ENCODE peak calls at places on chromosomes 16 and 17, in seven cellular contexts. C is K562, I is HepG2, H is HCT116, S is SK-N-SH, V is GM12878, A is H1. F is an unnamed sample.

GRCh38 chr16:3022697-3023414 is 886 bp downstream of the HCFC1R1 start:
- DNase-seq in C (peak), I (no peak), H (no peak), S (no peak), V (no peak), A (no peak), F (no peak)

GRCh38 chr17:51362818-51363598 is 102.7 kb downstream of the UTP18 start:
- DNase-seq in C (no peak), I (no peak), H (peak), S (no peak), V (no peak), A (peak), F (peak)

GRCh38 chr17:7136266-7136877 is 21.8 kb upstream of the ASGR2 start:
- DNase-seq in C (peak), I (peak), H (peak), S (peak), V (peak), A (no peak), F (peak)

GRCh38 chr16:88691924-88692560 is 5.7 kb upstream of the SNAI3 start:
- DNase-seq in C (no peak), I (no peak), H (no peak), S (no peak), V (no peak), A (no peak), F (no peak)

GRCh38 chr16:1708768-1709180 is 2.8 kb downstream of the MAPK8IP3 start:
- DNase-seq in C (peak), I (no peak), H (no peak), S (no peak), V (no peak), A (no peak), F (no peak)

GRCh38 chr16:19835989-19836421 is 48.6 kb downstream of the GPRC5B start:
- DNase-seq in C (no peak), I (no peak), H (no peak), S (no peak), V (no peak), A (no peak), F (no peak)

GRCh38 chr17:49223517-49224197 is 6.9 kb downstream of the PHOSPHO1 start:
- DNase-seq in C (peak), I (no peak), H (peak), S (peak), V (no peak), A (no peak), F (no peak)

GRCh38 chr17:20116683-20117309 is 107.6 kb downstream of the SPECC1 start:
- DNase-seq in C (peak), I (peak), H (peak), S (peak), V (no peak), A (no peak), F (no peak)

GRCh38 chr16:57747496-57747895 is 11.9 kb downstream of the KATNB1 start:
- DNase-seq in C (no peak), I (no peak), H (no peak), S (no peak), V (no peak), A (no peak), F (no peak)

GRCh38 chr16:12881182-12881581 is 20.2 kb upstream of the SHISA9 start:
- DNase-seq in C (no peak), I (no peak), H (no peak), S (no peak), V (no peak), A (no peak), F (no peak)

GRCh38 chr17:66580601-66581385 is 254.1 kb upstream of the CACNG5 start:
- DNase-seq in C (peak), I (no peak), H (no peak), S (peak), V (no peak), A (no peak), F (no peak)

GRCh38 chr16:68361485-68361884 is 50.7 kb downstream of the PRMT7 start:
- DNase-seq in C (no peak), I (no peak), H (no peak), S (peak), V (no peak), A (no peak), F (no peak)

GRCh38 chr16:81478876-81479496 is 34.4 kb downstream of the CMIP start:
- DNase-seq in C (no peak), I (no peak), H (no peak), S (no peak), V (peak), A (no peak), F (no peak)

GRCh38 chr17:7885357-7886226 is 3.0 kb upstream of the CHD3 start:
- DNase-seq in C (peak), I (no peak), H (no peak), S (peak), V (no peak), A (no peak), F (no peak)

GRCh38 chr16:19863990-19864389 is 20.7 kb downstream of the GPRC5B start:
- DNase-seq in C (no peak), I (no peak), H (no peak), S (no peak), V (no peak), A (no peak), F (no peak)

GRCh38 chr17:73170921-73171320 is 6.1 kb downstream of the SSTR2 start:
- DNase-seq in C (no peak), I (no peak), H (no peak), S (no peak), V (no peak), A (no peak), F (no peak)

GRCh38 chr16:66318505-66318904 is 48.0 kb upstream of the CDH5 start:
- DNase-seq in C (no peak), I (no peak), H (no peak), S (no peak), V (no peak), A (no peak), F (no peak)

GRCh38 chr16:69089091-69089912 is 16.2 kb upstream of the HAS3 start:
- DNase-seq in C (peak), I (peak), H (no peak), S (peak), V (peak), A (no peak), F (no peak)

GRCh38 chr17:34841467-34841866 is 119.8 kb downstream of the CCT6B start:
- DNase-seq in C (no peak), I (no peak), H (no peak), S (peak), V (no peak), A (no peak), F (no peak)

GRCh38 chr17:39704821-39705551 is 5.1 kb downstream of the ERBB2 start:
- DNase-seq in C (no peak), I (no peak), H (no peak), S (no peak), V (no peak), A (no peak), F (no peak)

GRCh38 chr17:39703913-39704312 is 4.0 kb downstream of the ERBB2 start:
- DNase-seq in C (no peak), I (no peak), H (no peak), S (no peak), V (no peak), A (no peak), F (no peak)

GRCh38 chr17:39706921-39707337 is 7.1 kb downstream of the ERBB2 start:
- DNase-seq in C (no peak), I (no peak), H (no peak), S (no peak), V (no peak), A (no peak), F (no peak)

GRCh38 chr17:39706383-39706782 is 6.5 kb downstream of the ERBB2 start:
- DNase-seq in C (no peak), I (no peak), H (no peak), S (no peak), V (no peak), A (no peak), F (no peak)

GRCh38 chr17:39705786-39706348 is 6.0 kb downstream of the ERBB2 start:
- DNase-seq in C (no peak), I (no peak), H (peak), S (no peak), V (no peak), A (no peak), F (no peak)
- TF ChIP-seq YY1 in C (no peak), I (no peak), H (no peak), S (no peak), V (no peak), A (no peak), F (no peak)

GRCh38 chr17:68182940-68183551 is 64.8 kb upstream of the AMZ2 start:
- DNase-seq in C (no peak), I (peak), H (peak), S (no peak), V (no peak), A (no peak), F (no peak)
- H3K9ac ChIP-seq in C (peak), I (no peak), H (peak), S (no peak), V (peak), A (no peak), F (no peak)

GRCh38 chr17:31598921-31599571 is 207.6 kb downstream of the RAB11FIP4 start:
- DNase-seq in C (no peak), I (peak), H (no peak), S (no peak), V (no peak), A (no peak), F (no peak)
- TF ChIP-seq YY1 in C (no peak), I (no peak), H (no peak), S (no peak), V (no peak), A (no peak), F (no peak)

GRCh38 chr17:18181358-18181757 is 2.3 kb upstream of the ALKBH5 start:
- DNase-seq in C (no peak), I (no peak), H (no peak), S (no peak), V (no peak), A (no peak), F (no peak)
- H3K9ac ChIP-seq in C (no peak), I (no peak), H (no peak), S (no peak), V (no peak), A (no peak), F (no peak)